ENCODE peak calls at places on chromosome 11, in seven cellular contexts. U is esophagus squamous epithelium, E is AG09309, Q is endothelial cell, N is anterior cingulate cortex, I is ACHN, J is T-cell. A is an unnamed sample.

GRCh38 chr11:98566978-98567377 is 453.8 kb upstream of the CNTN5 start:
- DNase-seq in I (no peak), N (no peak), J (no peak), Q (no peak), U (no peak), E (no peak), A (no peak)

GRCh38 chr11:3077174-3077839 is 20.1 kb upstream of the CARS1 start:
- DNase-seq in U (no peak), N (no peak), E (no peak), Q (no peak), J (no peak), I (no peak), A (peak; percentile 33)

GRCh38 chr11:66745356-66746235 is 16.6 kb upstream of the SPTBN2 start:
- DNase-seq in E (no peak), N (no peak), Q (no peak), J (no peak), I (peak; percentile 24), U (no peak), A (no peak)

GRCh38 chr11:89489930-89490329 is 1.2 kb downstream of the NOX4 start:
- DNase-seq in J (no peak), Q (no peak), N (no peak), I (no peak), U (no peak), E (no peak), A (peak; percentile 66)

GRCh38 chr11:109320595-109320994 is 101.4 kb upstream of the C11orf87 start:
- DNase-seq in I (no peak), U (no peak), Q (no peak), J (no peak), E (peak; percentile 61), N (no peak), A (peak; percentile 94)

GRCh38 chr11:96361778-96362177 is 18.8 kb upstream of the MAML2 start:
- DNase-seq in Q (no peak), I (no peak), E (no peak), J (no peak), N (no peak), U (no peak), A (peak; percentile 68)

GRCh38 chr11:76663912-76664440 is 6.6 kb downstream of the LRRC32 start:
- DNase-seq in J (no peak), N (no peak), E (no peak), U (no peak), Q (no peak), I (no peak), A (no peak)

GRCh38 chr11:61713464-61713863 is 33.3 kb downstream of the DAGLA start:
- DNase-seq in I (no peak), U (no peak), E (no peak), Q (no peak), N (no peak), J (no peak), A (no peak)

GRCh38 chr11:13308704-13309103 is 31.1 kb downstream of the BMAL1 start:
- DNase-seq in Q (no peak), N (no peak), J (no peak), E (no peak), I (no peak), U (no peak), A (no peak)

GRCh38 chr11:123822591-123822990 is 16.4 kb upstream of the OR6M1 start:
- DNase-seq in I (no peak), U (no peak), N (no peak), J (no peak), E (no peak), Q (no peak), A (peak; percentile 88)